ENCODE peak calls at places on chromosomes 13 and 19, in ten cellular contexts. L, P, K, H, W, Q, N, S, D and V are unnamed samples.

GRCh38 chr13:66459143-66459542 is 771.0 kb downstream of the PCDH9 start:
- DNase-seq in P (no peak), L (no peak), W (no peak), D (no peak), H (no peak), K (no peak), N (no peak), S (no peak), Q (no peak), V (no peak)

GRCh38 chr13:48448285-48448962 is 35.5 kb upstream of the LPAR6 start:
- DNase-seq in K (no peak), W (no peak), Q (no peak), P (no peak), S (no peak), D (no peak), H (no peak), L (no peak), N (no peak), V (no peak)

GRCh38 chr13:44396295-44396962 is 22.8 kb downstream of the SERP2 start:
- DNase-seq in H (no peak), P (no peak), L (no peak), K (no peak), Q (no peak), S (no peak), D (no peak), W (no peak), N (no peak), V (no peak)

GRCh38 chr13:73168226-73168992 is 109.6 kb downstream of the KLF5 start:
- DNase-seq in H (no peak), S (no peak), N (no peak), W (no peak), P (peak), Q (no peak), K (no peak), L (peak), D (no peak), V (no peak)

GRCh38 chr19:33194527-33194883 is 375 bp downstream of the LRP3 start:
- DNase-seq in S (no peak), H (peak), K (peak), W (no peak), P (no peak), Q (no peak), D (no peak), L (no peak), N (no peak), V (no peak)

GRCh38 chr19:29687244-29687896 is 22.1 kb downstream of the PLEKHF1 start:
- DNase-seq in Q (no peak), D (peak), W (no peak), S (peak), N (no peak), K (no peak), H (no peak), P (peak), L (peak), V (no peak)

GRCh38 chr13:97259787-97260641 is 37.9 kb downstream of the MBNL2 start:
- DNase-seq in K (peak), N (no peak), P (peak), Q (no peak), W (no peak), H (no peak), L (peak), D (no peak), S (peak), V (no peak)

GRCh38 chr13:26494591-26494990 is 62.9 kb upstream of the WASF3 start:
- DNase-seq in L (no peak), W (no peak), Q (no peak), H (no peak), P (no peak), S (peak), D (no peak), N (no peak), K (no peak), V (no peak)

GRCh38 chr13:51805313-51805712 is 1.4 kb upstream of the DHRS12 start:
- DNase-seq in S (no peak), D (no peak), W (no peak), L (no peak), K (no peak), N (no peak), P (no peak), Q (no peak), H (no peak), V (no peak)

GRCh38 chr19:15264061-15264932 is 32.0 kb upstream of the EPHX3 start:
- DNase-seq in P (peak), K (peak), Q (peak), W (peak), N (peak), D (no peak), H (peak), L (peak), S (peak), V (peak)

GRCh38 chr13:95533545-95534135 is 18.9 kb upstream of the CLDN10 start:
- DNase-seq in Q (no peak), L (no peak), W (no peak), S (no peak), K (no peak), D (no peak), H (no peak), P (no peak), N (no peak), V (no peak)

GRCh38 chr13:79986890-79987289 is 354.0 kb downstream of the SPRY2 start:
- DNase-seq in D (no peak), H (no peak), P (no peak), Q (no peak), N (no peak), W (no peak), K (no peak), S (no peak), L (no peak), V (no peak)

GRCh38 chr19:48835734-48836088 is 580 bp downstream of the HSD17B14 start:
- DNase-seq in Q (peak), N (peak), S (peak), P (peak), L (peak), W (peak), H (peak), D (no peak), K (peak), V (peak)

GRCh38 chr13:99988469-99989375 is 7.1 kb downstream of the ZIC2 start:
- DNase-seq in H (no peak), D (no peak), S (no peak), Q (no peak), L (no peak), N (no peak), W (no peak), K (no peak), P (no peak), V (no peak)

GRCh38 chr13:96994030-96994848 is at the start of gene OXGR1:
- DNase-seq in D (no peak), L (no peak), Q (no peak), W (no peak), N (no peak), P (no peak), S (no peak), K (no peak), H (no peak), V (no peak)

GRCh38 chr13:48165063-48165462 is 67.9 kb upstream of the ITM2B start:
- DNase-seq in H (no peak), W (no peak), P (no peak), S (no peak), D (no peak), K (no peak), Q (no peak), L (no peak), N (no peak), V (no peak)

GRCh38 chr19:44677019-44677809 is 5.9 kb downstream of the CEACAM19 start:
- DNase-seq in W (no peak), P (peak), L (peak), Q (peak), K (no peak), N (no peak), S (peak), H (no peak), D (no peak), V (peak)

GRCh38 chr13:114146173-114146572 is 13.8 kb upstream of the RASA3 start:
- DNase-seq in H (no peak), Q (no peak), D (no peak), W (no peak), S (no peak), N (no peak), P (no peak), L (no peak), K (no peak), V (no peak)

GRCh38 chr13:114149774-114150740 is 17.6 kb upstream of the RASA3 start:
- DNase-seq in H (no peak), P (no peak), Q (no peak), N (no peak), W (no peak), S (no peak), L (no peak), D (no peak), K (no peak), V (no peak)

GRCh38 chr13:114148521-114148855 is 16.1 kb upstream of the RASA3 start:
- DNase-seq in D (no peak), W (no peak), Q (peak), H (no peak), L (no peak), P (no peak), N (no peak), K (no peak), S (no peak), V (peak)

GRCh38 chr13:114146629-114147028 is 14.2 kb upstream of the RASA3 start:
- DNase-seq in P (no peak), K (peak), W (no peak), L (no peak), Q (peak), N (no peak), H (no peak), D (no peak), S (no peak), V (no peak)

DNA sequence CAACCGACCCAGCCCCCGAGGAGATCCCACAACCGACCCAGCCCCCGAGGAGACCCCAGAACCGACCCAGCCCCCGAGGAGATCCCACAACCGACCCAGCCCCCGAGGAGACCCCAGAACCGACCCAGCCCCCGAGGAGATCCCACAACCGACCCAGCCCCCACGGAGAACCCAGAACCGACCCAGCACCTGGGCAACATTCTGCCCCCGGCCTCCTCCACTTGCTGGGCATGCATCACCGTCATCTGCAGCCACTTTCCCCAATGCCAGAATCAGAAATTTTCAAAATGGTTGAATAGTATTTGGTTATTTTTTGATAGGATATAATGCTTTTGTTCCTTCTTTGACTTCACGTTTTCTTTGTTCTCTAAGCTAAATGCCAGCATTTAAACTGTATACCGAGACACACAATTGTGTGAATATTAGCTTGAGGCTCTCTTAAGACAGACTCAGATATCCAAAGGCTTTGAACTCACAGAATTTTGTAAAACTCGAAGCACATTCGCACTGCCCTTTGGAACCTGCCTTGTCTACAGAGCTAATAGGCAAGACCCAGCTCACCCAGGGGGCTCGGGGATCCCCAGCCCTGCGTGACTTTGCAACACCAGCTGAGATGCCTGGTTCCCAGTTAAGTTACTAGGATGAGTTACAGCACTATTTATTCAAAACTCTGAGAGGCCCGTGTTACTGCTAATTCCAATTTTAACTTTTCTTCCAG is 15.5 kb upstream of the RASA3 start:
- DNase-seq in H (no peak), Q (no peak), W (no peak), P (no peak), D (no peak), S (no peak), L (no peak), N (no peak), K (no peak), V (no peak)
- H3K4me3 ChIP-seq in H (no peak), Q (no peak), W (no peak), P (no peak), D (no peak), S (no peak), L (no peak), N (no peak), K (no peak), V (peak)

GRCh38 chr19:17303940-17304267 is 679 bp upstream of the ABHD8 start:
- DNase-seq in S (peak), K (no peak), P (no peak), N (no peak), H (no peak), D (no peak), L (no peak), Q (no peak), W (peak), V (no peak)
- H3K4me3 ChIP-seq in S (no peak), K (peak), P (no peak), N (peak), H (peak), D (no peak), L (no peak), Q (no peak), W (no peak), V (no peak)

DNA sequence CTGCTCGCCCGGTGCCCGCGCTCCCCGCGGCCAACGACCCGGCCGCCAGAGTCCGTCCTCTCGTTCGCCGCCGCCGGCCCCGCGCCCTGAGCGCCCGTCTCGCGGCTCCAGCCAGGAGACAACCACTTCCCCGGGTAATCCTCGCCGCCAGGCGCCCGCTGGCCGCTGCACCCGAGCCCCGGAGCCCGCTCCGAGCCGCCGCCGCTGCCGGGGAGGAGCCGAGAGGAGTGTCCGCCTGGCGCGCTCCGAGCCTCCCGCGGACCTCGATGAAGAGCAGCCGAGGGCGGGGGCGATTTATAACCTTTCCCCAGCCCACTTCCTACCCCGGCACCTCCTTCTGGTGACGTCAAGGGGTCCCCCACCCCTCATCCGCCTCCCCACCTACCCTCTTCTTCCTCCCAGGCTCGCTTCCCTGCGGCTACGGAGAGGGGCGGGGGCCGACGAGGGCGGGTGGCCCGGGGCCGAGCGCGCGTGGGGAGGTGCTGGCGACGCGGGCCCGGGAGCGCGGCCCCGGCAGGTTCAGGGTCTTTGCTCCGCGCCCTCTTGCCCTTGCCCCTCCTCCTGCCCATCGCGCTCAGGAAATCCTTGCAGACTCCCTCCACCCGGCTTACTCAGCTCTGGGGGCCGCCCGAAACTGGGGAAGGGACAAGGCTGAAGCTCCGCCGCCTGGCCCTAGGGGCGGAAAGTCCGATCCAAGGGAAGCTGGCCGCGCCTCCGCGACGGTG is at the start of gene FLT1:
- DNase-seq in P (no peak), K (peak), L (peak), N (peak), H (peak), Q (peak), W (no peak), D (no peak), S (no peak), V (peak)
- H3K4me3 ChIP-seq in P (peak), K (peak), L (peak), N (peak), H (peak), Q (peak), W (peak), D (peak), S (peak), V (peak)

GRCh38 chr13:25168800-25169199 is 3.3 kb downstream of the AMER2 start:
- DNase-seq in K (no peak), N (no peak), W (no peak), L (no peak), Q (no peak), D (no peak), H (no peak), S (no peak), P (no peak), V (no peak)
- H3K4me3 ChIP-seq in K (no peak), N (no peak), W (no peak), L (no peak), Q (no peak), D (no peak), H (no peak), S (no peak), P (no peak), V (no peak)

DNA sequence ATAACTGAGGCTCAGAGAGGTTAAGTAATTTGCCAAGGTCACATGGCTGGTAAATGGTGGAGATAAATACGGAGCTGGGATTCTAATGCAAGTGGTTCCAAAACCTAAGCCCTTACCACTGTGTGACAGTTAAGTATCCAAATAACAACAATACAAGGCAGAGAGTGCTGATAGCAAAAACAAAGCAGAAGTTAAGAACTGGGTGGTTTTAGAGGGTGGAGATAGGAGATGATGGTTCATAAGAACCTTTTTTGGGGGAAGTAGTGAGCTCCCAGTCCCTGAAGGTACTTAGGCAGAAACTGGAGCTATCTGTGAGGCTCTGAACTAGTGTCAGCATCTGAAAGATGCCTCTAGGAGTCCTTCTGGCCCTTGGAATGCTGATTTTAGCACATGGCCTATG is 56.2 kb upstream of the UBE2L5 start:
- DNase-seq in D (no peak), Q (no peak), H (no peak), K (no peak), W (no peak), P (no peak), L (no peak), N (no peak), S (no peak), V (no peak)
- H3K4me3 ChIP-seq in D (no peak), Q (no peak), H (no peak), K (no peak), W (no peak), P (no peak), L (no peak), N (no peak), S (no peak), V (no peak)

GRCh38 chr13:50283017-50283416 is 267.8 kb downstream of the KCNRG start:
- DNase-seq in D (no peak), Q (no peak), W (no peak), S (no peak), N (no peak), K (no peak), H (no peak), L (no peak), P (no peak), V (no peak)

GRCh38 chr13:50282016-50282415 is 266.8 kb downstream of the KCNRG start:
- DNase-seq in S (no peak), P (no peak), Q (no peak), N (no peak), W (no peak), L (no peak), D (no peak), K (no peak), H (no peak), V (no peak)

GRCh38 chr13:50284540-50284939 is 269.3 kb downstream of the KCNRG start:
- DNase-seq in N (no peak), S (no peak), P (no peak), K (no peak), L (no peak), Q (peak), H (no peak), W (no peak), D (no peak), V (no peak)

GRCh38 chr13:50286376-50286775 is 271.1 kb downstream of the KCNRG start:
- DNase-seq in H (no peak), S (no peak), P (no peak), N (no peak), W (no peak), D (no peak), Q (no peak), L (no peak), K (no peak), V (no peak)

DNA sequence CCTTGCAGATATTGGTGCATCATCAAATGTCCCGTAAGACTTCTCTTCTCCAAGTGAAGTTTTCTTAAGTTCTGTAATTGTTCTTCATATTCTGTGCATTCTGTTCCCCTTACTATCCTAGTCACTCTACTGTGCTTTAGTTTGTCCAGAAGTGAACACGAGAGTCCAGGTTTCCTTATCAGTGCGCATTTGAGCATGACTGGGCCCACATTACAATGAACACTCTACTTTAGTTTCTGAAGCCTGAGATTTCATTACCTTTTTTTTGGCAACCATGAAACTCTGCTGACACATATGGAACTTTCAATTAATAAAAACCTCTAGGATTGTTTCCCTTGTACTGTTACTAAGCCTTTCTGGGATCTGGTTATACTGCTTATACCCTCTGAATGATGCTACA is 270.0 kb downstream of the KCNRG start:
- DNase-seq in P (no peak), L (no peak), N (no peak), H (no peak), D (no peak), Q (peak), W (no peak), K (no peak), S (no peak), V (no peak)
- H3K4me3 ChIP-seq in P (no peak), L (no peak), N (no peak), H (no peak), D (no peak), Q (no peak), W (no peak), K (no peak), S (no peak), V (no peak)